ENCODE peak calls at places on chromosomes 6 and 20, in ten cellular contexts. D is stomach, E is IMR-90, Q is A549, F is Peyer's patch, N is endothelial cell of umbilical vein, K is tibial nerve, Y is spleen, O is heart left ventricle, T is uterus. R is an unnamed sample.

GRCh38 chr6:39362487-39362865 is 40.0 kb upstream of the KCNK16 start:
- DNase-seq in D (no peak), E (no peak), Q (no peak), F (no peak), N (no peak), K (no peak), Y (no peak), O (no peak), T (no peak), R (no peak)

GRCh38 chr6:35468980-35469710 is 944 bp downstream of the RPL10A start:
- DNase-seq in D (no peak), E (no peak), Q (no peak), F (no peak), N (no peak), K (no peak), Y (peak; percentile 89), O (no peak), T (peak; percentile 53), R (no peak)

GRCh38 chr20:49812463-49813304 is at the start of gene SLC9A8:
- DNase-seq in D (peak; percentile 83), E (peak; percentile 85), Q (peak; percentile 90), F (peak; percentile 93), N (peak; percentile 87), K (peak; percentile 59), Y (peak; percentile 96), O (peak; percentile 90), T (peak; percentile 88), R (peak; percentile 22)

GRCh38 chr20:32227744-32228688 is 20.3 kb downstream of the POFUT1 start:
- DNase-seq in D (peak; percentile 69), E (no peak), Q (no peak), F (peak; percentile 89), N (no peak), K (no peak), Y (peak; percentile 74), O (peak; percentile 19), T (no peak), R (no peak)

GRCh38 chr6:132209351-132209750 is 191.9 kb downstream of the MOXD1 start:
- DNase-seq in D (no peak), E (no peak), Q (no peak), F (no peak), N (no peak), K (no peak), Y (no peak), O (no peak), T (no peak), R (no peak)

GRCh38 chr20:8049321-8049720 is 29.8 kb upstream of the TMX4 start:
- DNase-seq in D (no peak), E (no peak), Q (no peak), F (no peak), N (no peak), K (no peak), Y (no peak), O (no peak), T (no peak), R (no peak)

GRCh38 chr6:115882771-115883170 is 177.9 kb downstream of the FRK start:
- DNase-seq in D (no peak), E (no peak), Q (no peak), F (no peak), N (no peak), K (no peak), Y (no peak), O (no peak), T (no peak), R (no peak)

GRCh38 chr6:142566628-142567396 is 265.0 kb downstream of the ADGRG6 start:
- DNase-seq in D (peak; percentile 41), E (peak; percentile 47), Q (peak; percentile 57), F (peak; percentile 67), N (peak; percentile 62), K (peak; percentile 28), Y (no peak), O (peak; percentile 26), T (peak; percentile 24), R (no peak)

GRCh38 chr6:14622135-14622534 is 504.6 kb downstream of the CD83 start:
- DNase-seq in D (peak; percentile 76), E (no peak), Q (peak; percentile 61), F (no peak), N (no peak), K (no peak), Y (no peak), O (no peak), T (no peak), R (no peak)

GRCh38 chr6:147910254-147910653 is 401.8 kb downstream of the SAMD5 start:
- DNase-seq in D (no peak), E (no peak), Q (no peak), F (no peak), N (no peak), K (no peak), Y (no peak), O (no peak), T (no peak), R (no peak)

GRCh38 chr6:75748743-75749538 is at the start of gene MYO6:
- DNase-seq in D (peak; percentile 84), E (peak; percentile 47), Q (peak; percentile 48), F (peak; percentile 85), N (peak; percentile 66), K (peak; percentile 18), Y (peak; percentile 90), O (peak; percentile 80), T (peak; percentile 58), R (peak; percentile 4)

GRCh38 chr6:163337958-163338357 is 76.6 kb upstream of the QKI start:
- DNase-seq in D (no peak), E (no peak), Q (no peak), F (no peak), N (no peak), K (no peak), Y (no peak), O (no peak), T (no peak), R (no peak)

GRCh38 chr20:15637971-15638754 is 935.1 kb downstream of the KIF16B start:
- DNase-seq in D (peak; percentile 52), E (no peak), Q (no peak), F (no peak), N (peak; percentile 71), K (no peak), Y (no peak), O (no peak), T (no peak), R (no peak)

GRCh38 chr6:125747589-125748533 is 1.6 kb upstream of the HEY2 start:
- DNase-seq in D (peak; percentile 45), E (no peak), Q (no peak), F (peak; percentile 62), N (no peak), K (no peak), Y (peak; percentile 88), O (peak; percentile 58), T (no peak), R (no peak)
- TF ChIP-seq POLR2A in D (no peak), E (no peak), Q (no peak), F (no peak), N (no peak), K (no peak), Y (no peak), O (no peak), T (no peak), R (no peak)

GRCh38 chr6:107587402-107587801 is 97.5 kb downstream of the SOBP start:
- DNase-seq in D (no peak), E (no peak), Q (no peak), F (no peak), N (no peak), K (no peak), Y (no peak), O (no peak), T (no peak), R (no peak)
- TF ChIP-seq CTCF in D (no peak), E (no peak), Q (no peak), F (no peak), N (no peak), K (no peak), Y (no peak), O (no peak), T (no peak), R (no peak)

GRCh38 chr6:56732517-56732916 is 89.8 kb upstream of the DST start:
- DNase-seq in D (no peak), E (no peak), Q (no peak), F (no peak), N (peak; percentile 59), K (no peak), Y (no peak), O (no peak), T (no peak), R (no peak)

GRCh38 chr6:56730663-56731529 is 88.2 kb upstream of the DST start:
- DNase-seq in D (no peak), E (peak; percentile 82), Q (no peak), F (no peak), N (peak; percentile 83), K (no peak), Y (no peak), O (no peak), T (no peak), R (no peak)

GRCh38 chr6:56733298-56733697 is 90.6 kb upstream of the DST start:
- DNase-seq in D (no peak), E (no peak), Q (no peak), F (no peak), N (no peak), K (no peak), Y (no peak), O (no peak), T (no peak), R (no peak)

GRCh38 chr6:56727097-56727845 is 84.6 kb upstream of the DST start:
- DNase-seq in D (no peak), E (no peak), Q (no peak), F (no peak), N (no peak), K (no peak), Y (no peak), O (no peak), T (no peak), R (no peak)

GRCh38 chr6:56729719-56730118 is 87.0 kb upstream of the DST start:
- DNase-seq in D (no peak), E (peak; percentile 72), Q (no peak), F (no peak), N (peak; percentile 39), K (no peak), Y (no peak), O (no peak), T (no peak), R (no peak)
- H3K4me1 ChIP-seq in D (peaks cover 51% of the 10 kb centered on the region), E (peaks cover 20% of the 10 kb centered on the region), Q (peaks cover 97% of the 10 kb centered on the region), F (no peaks in the 10 kb centered on the region), N (peaks cover 44% of the 10 kb centered on the region), K (peaks cover 65% of the 10 kb centered on the region), Y (peaks cover 12% of the 10 kb centered on the region), O (peaks cover 10% of the 10 kb centered on the region), T (no peaks in the 10 kb centered on the region), R (peaks cover 4% of the 10 kb centered on the region)

GRCh38 chr6:25138024-25138696 is 141.0 kb upstream of the CARMIL1 start:
- DNase-seq in D (peak; percentile 51), E (peak; percentile 62), Q (peak; percentile 57), F (peak; percentile 85), N (peak; percentile 84), K (no peak), Y (peak; percentile 81), O (peak; percentile 77), T (peak; percentile 61), R (no peak)
- TF ChIP-seq POLR2A in D (no peak), E (no peak), Q (no peak), F (peak; percentile 38), N (no peak), K (no peak), Y (no peak), O (no peak), T (peak; percentile 83), R (peak; percentile 18)